ENCODE peak calls at places on chromosomes 11 and 22, in nine cellular contexts. K is sigmoid colon, G is kidney epithelial cell, V is tibial artery, L is cardiac muscle cell, C is fibroblast of lung, B is PC-3, I is OCI-LY7, N is uterus. R is an unnamed sample. For H3K36me3, the result is how much of the 10 kb centered on the place peaks cover.

GRCh38 chr11:13135385-13136271 is 126.5 kb downstream of the RASSF10 start:
- DNase-seq in B (no peak), I (no peak), G (no peak), N (no peak), C (peak), L (peak), V (no peak), K (no peak), R (peak)

GRCh38 chr11:118338637-118339061 is 3.9 kb downstream of the CD3D start:
- DNase-seq in N (no peak), G (no peak), K (no peak), C (no peak), V (no peak), L (no peak), I (peak), B (no peak), R (no peak)

GRCh38 chr11:41301023-41301422 is 158.4 kb downstream of the LRRC4C start:
- DNase-seq in L (no peak), B (peak), V (no peak), I (no peak), K (no peak), N (no peak), G (no peak), C (no peak), R (peak)

GRCh38 chr11:554824-555499 is 5.6 kb downstream of the LMNTD2 start:
- DNase-seq in N (no peak), L (peak), I (peak), V (no peak), C (peak), K (no peak), G (no peak), B (peak), R (no peak)

GRCh38 chr11:119339581-119340334 is 925 bp downstream of the C1QTNF5 start:
- DNase-seq in G (no peak), B (peak), C (peak), L (peak), N (peak), K (peak), V (peak), I (peak), R (no peak)

GRCh38 chr22:36879775-36880174 is 19.0 kb downstream of the NCF4 start:
- DNase-seq in V (no peak), K (no peak), G (no peak), C (no peak), B (no peak), L (no peak), I (no peak), N (no peak), R (no peak)

GRCh38 chr11:24861440-24861839 is 364.6 kb downstream of the LUZP2 start:
- DNase-seq in K (no peak), C (no peak), G (no peak), B (no peak), L (no peak), I (no peak), N (no peak), V (no peak), R (no peak)

GRCh38 chr22:25069758-25070461 is 117.4 kb downstream of the KIAA1671 start:
- DNase-seq in V (peak), I (no peak), B (no peak), K (no peak), G (no peak), C (no peak), N (peak), L (peak), R (no peak)

GRCh38 chr11:117604349-117604995 is 192.5 kb downstream of the DSCAML1 start:
- DNase-seq in B (peak), I (no peak), V (no peak), L (no peak), G (no peak), C (peak), N (no peak), K (peak), R (no peak)

GRCh38 chr11:96391698-96392307 is 2.0 kb downstream of the JRKL start:
- DNase-seq in N (no peak), V (no peak), C (no peak), L (no peak), I (peak), G (no peak), B (peak), K (no peak), R (peak)
- TF ChIP-seq CTCF in N (no peak), V (no peak), C (no peak), L (no peak), I (peak), G (no peak), B (peak), K (no peak), R (no peak)

DNA sequence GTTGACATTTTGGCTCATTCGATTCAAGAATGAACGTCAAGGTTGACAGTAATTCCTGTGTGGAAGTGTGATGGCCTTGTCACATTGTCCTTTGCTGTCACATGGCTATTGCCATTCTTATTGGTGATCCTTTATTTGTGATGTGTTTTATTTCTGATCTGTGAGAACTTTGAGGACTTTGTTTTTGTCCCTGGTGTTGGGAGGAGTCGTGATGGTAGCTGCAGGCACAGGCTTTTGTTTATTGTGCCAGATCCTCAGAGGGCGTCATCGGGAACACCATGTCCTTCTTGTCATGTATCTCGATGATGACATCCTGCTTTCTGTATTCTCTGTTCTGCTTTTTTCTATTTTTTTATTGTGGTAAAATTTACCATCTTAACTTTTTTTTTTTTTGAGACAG is 5.6 kb downstream of the PICK1 start:
- DNase-seq in C (no peak), N (no peak), I (no peak), V (no peak), L (no peak), B (no peak), G (no peak), K (no peak), R (no peak)
- H3K36me3 ChIP-seq in C (under half), N (under half), I (under half), V (half or more), L (under half), B (under half), G (under half), K (half or more), R (under half)

DNA sequence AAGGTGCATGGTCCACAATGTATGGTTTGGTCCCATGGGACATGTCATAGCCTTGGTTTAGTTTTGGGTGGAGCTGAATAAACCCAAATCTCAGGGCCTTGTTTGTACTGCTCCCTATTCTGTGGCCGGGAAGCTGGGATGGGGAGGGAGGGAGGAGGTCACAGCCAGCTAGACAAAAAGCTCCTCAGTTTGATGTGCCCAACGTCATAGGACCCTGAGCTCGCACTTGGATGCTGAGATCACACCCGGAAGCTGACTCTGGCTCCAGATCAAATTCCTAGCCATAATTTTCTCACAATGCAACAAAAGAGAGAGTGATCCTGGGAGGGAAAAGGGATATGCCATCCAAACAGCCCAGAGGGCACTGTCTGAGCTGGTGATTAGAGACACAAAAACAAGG is 1.5 kb downstream of the HSPB2 start:
- DNase-seq in G (no peak), V (peak), B (peak), C (peak), I (no peak), K (peak), N (peak), L (no peak), R (peak)
- H3K4me3 ChIP-seq in G (no peak), V (peak), B (no peak), C (no peak), I (no peak), K (peak), N (peak), L (no peak), R (no peak)

DNA sequence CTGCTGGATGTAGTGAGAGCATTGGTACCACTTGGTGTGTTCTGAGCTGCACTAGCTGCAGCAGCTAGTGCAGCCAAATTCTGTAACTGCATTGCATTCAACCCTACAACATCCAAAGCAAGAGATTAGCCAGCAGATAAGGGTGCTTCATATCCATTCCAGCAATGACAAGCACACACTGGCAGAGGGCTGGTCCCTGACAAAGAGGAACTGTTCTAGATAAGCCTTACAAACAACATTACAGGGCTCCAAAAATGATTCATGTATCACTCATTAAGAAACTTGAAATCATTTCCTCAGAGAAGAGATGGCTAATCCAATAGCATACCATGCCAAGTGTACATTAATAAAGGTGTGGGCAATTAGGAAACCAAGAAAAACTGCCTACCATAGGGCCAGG is 28.4 kb upstream of the RAPSN start:
- DNase-seq in V (no peak), K (no peak), I (no peak), L (no peak), G (no peak), B (peak), C (no peak), N (no peak), R (peak)
- TF ChIP-seq CTCF in V (no peak), K (no peak), I (no peak), L (no peak), G (no peak), B (no peak), C (no peak), N (no peak), R (no peak)

GRCh38 chr11:100711984-100712383 is 24.9 kb downstream of the ARHGAP42 start:
- DNase-seq in N (no peak), G (no peak), L (no peak), V (no peak), B (no peak), I (no peak), C (no peak), K (no peak), R (no peak)

GRCh38 chr11:100712618-100713017 is 25.5 kb downstream of the ARHGAP42 start:
- DNase-seq in C (no peak), V (no peak), L (no peak), K (no peak), I (no peak), B (no peak), N (no peak), G (no peak), R (no peak)

GRCh38 chr11:100706179-100706578 is 19.1 kb downstream of the ARHGAP42 start:
- DNase-seq in V (no peak), K (no peak), C (no peak), N (no peak), G (no peak), L (no peak), B (no peak), I (no peak), R (no peak)

GRCh38 chr11:100705447-100705846 is 18.4 kb downstream of the ARHGAP42 start:
- DNase-seq in L (no peak), N (no peak), C (no peak), B (no peak), G (no peak), K (no peak), I (no peak), V (no peak), R (no peak)

GRCh38 chr11:100709233-100709999 is 22.3 kb downstream of the ARHGAP42 start:
- DNase-seq in L (no peak), C (peak), G (no peak), B (peak), I (no peak), N (no peak), V (no peak), K (no peak), R (peak)
- H3K36me3 ChIP-seq in L (under half), C (under half), G (under half), B (under half), I (under half), N (under half), V (under half), K (under half), R (under half)

GRCh38 chr22:32804036-32804435 is 2.5 kb downstream of the TIMP3 start:
- DNase-seq in L (no peak), N (peak), V (peak), G (no peak), C (peak), I (no peak), K (no peak), B (no peak), R (peak)
- H3K4me3 ChIP-seq in L (peak), N (peak), V (peak), G (no peak), C (peak), I (no peak), K (peak), B (no peak), R (peak)

DNA sequence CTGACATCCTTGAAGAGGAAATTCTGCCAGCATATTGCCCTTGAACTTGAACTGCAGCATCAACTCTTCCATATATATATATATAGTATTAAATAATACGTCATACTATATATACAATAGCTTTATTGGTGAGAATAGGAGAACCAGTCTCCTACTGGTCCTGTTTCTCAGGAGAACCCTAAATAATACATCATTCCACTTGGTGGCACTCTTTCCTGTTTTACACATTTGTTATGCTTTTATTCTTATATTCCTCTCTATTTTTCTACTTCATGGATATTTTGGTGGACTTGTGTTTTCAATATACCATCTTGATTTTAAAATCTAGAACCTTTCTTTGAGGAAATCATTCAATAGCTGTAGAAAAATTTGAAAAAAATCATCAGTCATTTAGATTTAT is 193.3 kb downstream of the TRPC6 start:
- DNase-seq in N (no peak), I (peak), G (no peak), B (peak), K (no peak), V (no peak), C (peak), L (peak), R (peak)
- TF ChIP-seq CTCF in N (no peak), I (peak), G (peak), B (peak), K (no peak), V (peak), C (peak), L (peak), R (peak)

GRCh38 chr11:74839445-74839844 is 90.8 kb downstream of the RNF169 start:
- DNase-seq in N (no peak), V (no peak), K (no peak), I (no peak), C (no peak), L (no peak), B (no peak), G (no peak), R (no peak)

GRCh38 chr11:74840486-74840885 is 91.8 kb downstream of the RNF169 start:
- DNase-seq in B (no peak), N (no peak), L (no peak), C (no peak), K (no peak), V (no peak), I (no peak), G (no peak), R (no peak)

GRCh38 chr11:74837191-74837590 is 88.5 kb downstream of the RNF169 start:
- DNase-seq in B (no peak), N (no peak), C (no peak), K (no peak), V (no peak), G (no peak), L (no peak), I (no peak), R (no peak)

GRCh38 chr11:74839971-74840370 is 91.3 kb downstream of the RNF169 start:
- DNase-seq in G (no peak), B (no peak), N (no peak), V (no peak), L (no peak), K (no peak), I (no peak), C (no peak), R (no peak)

DNA sequence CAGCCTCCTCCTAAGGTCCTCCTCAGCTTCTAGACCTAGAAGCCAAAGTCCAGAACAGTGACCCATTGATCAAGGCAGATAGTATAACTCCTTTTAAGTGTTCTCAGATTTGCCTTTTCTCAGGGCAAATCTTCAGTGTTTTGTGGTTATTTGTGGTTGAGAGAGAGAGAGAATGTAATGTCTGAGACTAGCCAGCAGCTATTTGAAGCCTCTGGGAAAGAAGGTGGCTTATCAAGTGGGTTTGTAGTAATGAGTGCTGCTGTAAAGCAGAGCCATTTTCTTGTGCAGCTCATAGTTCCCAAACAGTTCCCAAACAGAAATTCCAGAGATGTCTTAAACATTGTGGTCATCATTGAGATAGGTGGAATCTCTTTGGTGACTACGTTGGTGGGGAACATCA is 89.5 kb downstream of the RNF169 start:
- DNase-seq in G (no peak), K (no peak), B (no peak), N (no peak), I (no peak), V (no peak), C (no peak), L (no peak), R (no peak)
- H3K36me3 ChIP-seq in G (under half), K (half or more), B (under half), N (under half), I (half or more), V (half or more), C (under half), L (under half), R (under half)

DNA sequence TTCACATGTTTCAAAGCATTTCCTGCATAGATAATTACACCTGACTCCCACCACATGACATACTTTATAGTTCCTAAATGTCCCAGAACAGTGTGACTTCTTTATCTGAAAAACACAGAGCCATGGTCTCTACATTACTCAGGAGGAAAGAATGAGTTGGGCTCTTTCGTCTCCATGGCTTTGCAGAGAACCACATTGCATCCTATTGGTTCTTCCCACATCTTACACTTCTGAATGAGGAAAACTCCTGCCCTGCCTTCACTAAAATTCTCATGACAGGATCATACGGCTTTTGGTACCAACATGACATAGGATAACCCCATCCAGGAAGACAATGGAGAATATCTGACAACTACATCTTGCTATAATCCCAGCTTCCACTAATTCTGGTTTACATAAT is 88.5 kb downstream of the ETS1 start:
- DNase-seq in N (no peak), L (no peak), B (no peak), I (no peak), V (no peak), G (no peak), C (no peak), K (no peak), R (peak)
- H3K4me3 ChIP-seq in N (no peak), L (no peak), B (no peak), I (peak), V (no peak), G (no peak), C (no peak), K (no peak), R (no peak)

R was measured in brain microvascular endothelial cell.